ENCODE peak calls at places on chromosomes 6 and 20, in ten cellular contexts. A is stomach, C is GM12892, D is right lobe of liver, T is sigmoid colon, X is uterus, S is HCT116, I is IMR-90, N is heart left ventricle, P is lower leg skin. J is an unnamed sample.

GRCh38 chr6:31870385-31870921 is 7.8 kb upstream of the NEU1 start:
- DNase-seq in A (no peak), C (no peak), D (no peak), T (no peak), X (no peak), S (no peak), I (no peak), N (no peak), P (no peak), J (no peak)

GRCh38 chr20:58566981-58567380 is 51.8 kb upstream of the APCDD1L start:
- DNase-seq in A (no peak), C (no peak), D (no peak), T (no peak), X (no peak), S (no peak), I (no peak), N (no peak), P (no peak), J (no peak)

GRCh38 chr6:9527679-9528286 is 887.1 kb downstream of the TFAP2A start:
- DNase-seq in A (no peak), C (no peak), D (no peak), T (no peak), X (no peak), S (no peak), I (no peak), N (no peak), P (no peak), J (no peak)

GRCh38 chr6:30819287-30819917 is 64.9 kb upstream of the DDR1 start:
- DNase-seq in A (no peak), C (no peak), D (no peak), T (no peak), X (no peak), S (no peak), I (peak), N (no peak), P (no peak), J (no peak)

GRCh38 chr20:8803065-8803464 is 265.8 kb upstream of the PLCB4 start:
- DNase-seq in A (no peak), C (no peak), D (no peak), T (no peak), X (no peak), S (no peak), I (no peak), N (no peak), P (no peak), J (no peak)

GRCh38 chr6:136784910-136785746 is 7.1 kb downstream of the MAP3K5 start:
- DNase-seq in A (peak), C (no peak), D (peak), T (peak), X (no peak), S (no peak), I (no peak), N (peak), P (peak), J (peak)

GRCh38 chr6:16440656-16441212 is 202.3 kb downstream of the GMPR start:
- DNase-seq in A (no peak), C (no peak), D (no peak), T (no peak), X (no peak), S (no peak), I (no peak), N (peak), P (no peak), J (no peak)

GRCh38 chr6:97630592-97630991 is 347.6 kb upstream of the MMS22L start:
- DNase-seq in A (no peak), C (no peak), D (no peak), T (no peak), X (no peak), S (no peak), I (peak), N (no peak), P (no peak), J (no peak)

GRCh38 chr6:156900292-156900691 is 123.1 kb downstream of the ARID1B start:
- DNase-seq in A (no peak), C (no peak), D (no peak), T (no peak), X (no peak), S (no peak), I (no peak), N (no peak), P (no peak), J (no peak)

GRCh38 chr6:116220172-116220571 is 33.7 kb downstream of the TSPYL4 start:
- DNase-seq in A (no peak), C (no peak), D (no peak), T (no peak), X (no peak), S (no peak), I (peak), N (peak), P (no peak), J (no peak)

GRCh38 chr20:55216525-55217242 is 741.3 kb downstream of the DOK5 start:
- DNase-seq in A (no peak), C (no peak), D (no peak), T (no peak), X (no peak), S (no peak), I (no peak), N (no peak), P (no peak), J (no peak)

GRCh38 chr6:143595256-143596036 is 82.3 kb upstream of the PHACTR2 start:
- DNase-seq in A (no peak), C (no peak), D (no peak), T (no peak), X (no peak), S (no peak), I (no peak), N (no peak), P (no peak), J (no peak)

GRCh38 chr6:130303436-130303835 is 62.4 kb upstream of the TMEM200A start:
- DNase-seq in A (no peak), C (no peak), D (no peak), T (no peak), X (no peak), S (no peak), I (peak), N (no peak), P (no peak), J (no peak)

GRCh38 chr20:32292548-32292947 is 15.1 kb downstream of the KIF3B start:
- DNase-seq in A (no peak), C (no peak), D (no peak), T (no peak), X (no peak), S (no peak), I (no peak), N (no peak), P (no peak), J (no peak)

GRCh38 chr6:18121580-18122127 is 823 bp downstream of the NHLRC1 start:
- DNase-seq in A (no peak), C (no peak), D (peak), T (peak), X (peak), S (no peak), I (no peak), N (no peak), P (no peak), J (no peak)

GRCh38 chr6:108170607-108171290 is 4.9 kb downstream of the NR2E1 start:
- DNase-seq in A (no peak), C (no peak), D (no peak), T (no peak), X (no peak), S (no peak), I (no peak), N (no peak), P (no peak), J (no peak)

DNA sequence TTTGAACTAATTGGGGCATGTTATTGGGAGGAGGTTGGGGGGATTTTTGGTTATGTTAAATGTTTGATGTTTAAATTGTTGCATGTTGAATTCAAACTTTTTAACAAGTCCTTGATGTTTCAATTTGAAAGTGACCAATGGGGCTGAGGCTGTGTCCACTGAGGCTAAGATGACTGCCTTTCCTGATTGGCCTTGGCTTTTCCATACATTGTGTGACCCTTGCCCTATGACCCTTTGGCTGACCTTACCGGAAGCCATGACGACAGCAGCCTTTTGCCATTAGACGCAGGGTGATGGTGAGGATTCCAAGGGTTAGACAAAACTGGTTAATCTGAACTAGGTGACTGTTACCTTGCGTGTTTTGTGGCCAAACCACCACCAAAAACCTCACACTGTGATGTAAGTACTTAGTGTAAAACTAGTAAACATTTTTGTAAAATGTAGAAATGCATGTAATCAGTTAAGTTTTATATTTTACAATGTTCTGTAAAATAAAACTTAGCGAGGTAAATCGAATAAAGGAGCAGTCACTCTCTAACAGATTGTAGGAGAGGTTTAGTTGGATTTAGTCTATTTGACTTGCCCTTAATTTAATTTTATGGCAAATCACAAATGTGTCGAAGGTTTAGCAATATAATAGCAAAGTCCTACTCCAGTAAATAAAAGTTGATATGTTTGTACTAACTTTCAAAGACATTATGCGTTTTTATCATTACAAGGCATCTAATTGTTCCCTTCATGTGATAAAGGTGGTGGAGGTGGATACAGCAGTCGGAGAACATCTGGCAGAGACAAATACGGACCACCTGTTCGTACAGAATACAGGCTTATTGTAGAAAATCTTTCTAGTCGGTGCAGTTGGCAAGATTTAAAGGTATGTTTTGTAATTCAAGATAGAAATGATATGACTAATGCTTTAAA is 1.6 kb downstream of the SRSF6 start:
- DNase-seq in A (no peak), C (no peak), D (no peak), T (no peak), X (peak), S (no peak), I (peak), N (no peak), P (peak), J (peak)
- TF ChIP-seq POLR2A in A (no peak), C (no peak), D (no peak), T (no peak), X (no peak), S (no peak), I (no peak), N (no peak), P (no peak), J (no peak)

DNA sequence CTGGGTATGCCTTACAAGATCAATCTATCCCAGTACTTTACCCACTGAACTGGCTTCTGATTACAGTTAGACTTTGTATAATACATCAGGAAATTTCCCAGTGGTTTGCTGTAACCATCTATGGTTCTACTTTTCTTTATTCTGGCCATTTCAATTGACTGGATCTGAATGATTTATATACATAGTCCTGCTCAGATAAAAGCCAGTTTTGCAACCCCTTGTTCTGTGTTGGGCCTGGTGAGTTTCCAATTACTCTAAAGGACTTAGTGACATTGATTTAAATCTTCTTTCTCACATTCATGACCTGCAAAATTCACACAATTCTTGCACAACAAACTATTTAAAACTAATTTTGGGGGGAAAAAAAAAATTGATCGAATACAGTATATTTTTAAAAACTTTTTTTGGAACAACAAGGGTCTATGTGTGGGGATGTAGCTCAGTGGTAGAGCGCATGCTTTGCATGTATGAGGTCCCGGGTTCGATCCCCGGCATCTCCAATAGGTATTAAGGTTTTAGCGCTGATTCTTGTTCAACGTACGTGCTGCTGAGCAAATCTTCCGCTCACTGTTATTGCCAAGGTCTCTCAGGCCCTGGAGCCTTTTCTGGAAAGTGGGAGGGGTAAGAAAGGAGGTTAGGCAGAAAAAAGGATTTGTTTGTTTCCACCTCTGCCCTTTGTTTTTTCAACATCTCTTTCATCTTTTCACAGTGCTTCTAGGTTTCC is 117.5 kb downstream of the GPX5 start:
- DNase-seq in A (no peak), C (no peak), D (no peak), T (no peak), X (no peak), S (peak), I (peak), N (no peak), P (no peak), J (no peak)
- TF ChIP-seq POLR2A in A (no peak), C (no peak), D (no peak), T (no peak), X (no peak), S (no peak), I (no peak), N (no peak), P (no peak), J (no peak)

DNA sequence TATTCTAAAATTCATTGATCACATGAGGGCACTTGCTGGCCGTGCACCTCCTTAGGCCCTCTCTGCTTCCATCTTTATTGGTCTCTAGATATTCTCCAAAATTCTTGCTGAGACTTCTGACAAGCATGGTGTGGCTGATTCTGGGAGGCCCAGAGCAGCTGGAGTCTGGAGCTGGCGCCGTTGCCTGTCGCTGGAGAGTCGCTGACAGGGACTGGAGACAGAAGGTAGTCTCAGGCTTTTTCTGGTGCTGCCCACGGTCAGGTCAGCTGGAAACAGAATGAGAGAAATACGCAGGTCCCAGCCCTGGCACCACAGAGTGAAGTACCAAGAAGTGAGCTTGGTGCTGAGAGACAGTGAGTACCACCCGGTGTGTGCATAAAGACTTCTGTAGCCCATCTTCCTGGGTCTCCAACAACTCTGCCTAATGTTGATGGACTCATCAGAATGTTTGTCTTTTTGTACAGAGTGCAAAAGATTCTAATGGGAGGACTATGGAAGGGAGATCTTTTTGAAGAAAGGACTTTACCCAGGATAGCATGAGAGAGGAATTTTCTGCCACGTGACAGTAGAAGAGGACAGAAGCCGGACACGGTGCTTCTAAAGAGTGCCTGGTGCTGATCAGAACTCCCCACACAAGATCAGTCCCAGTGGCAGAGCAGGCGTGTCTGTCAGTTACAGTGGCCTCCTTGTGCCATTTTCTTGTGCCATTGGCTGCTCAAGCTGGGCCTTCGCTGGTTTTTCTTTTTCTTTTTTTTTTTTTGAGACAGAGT is 1.8 kb upstream of the ALDH8A1 start:
- DNase-seq in A (no peak), C (no peak), D (peak), T (no peak), X (no peak), S (no peak), I (no peak), N (no peak), P (no peak), J (no peak)
- TF ChIP-seq POLR2A in A (no peak), C (no peak), D (no peak), T (no peak), X (no peak), S (no peak), I (no peak), N (no peak), P (no peak), J (no peak)

GRCh38 chr6:131844243-131844841 is 36.5 kb downstream of the ENPP1 start:
- DNase-seq in A (no peak), C (no peak), D (peak), T (no peak), X (no peak), S (no peak), I (peak), N (no peak), P (no peak), J (no peak)
- TF ChIP-seq POLR2A in A (no peak), C (no peak), D (peak), T (no peak), X (no peak), S (no peak), I (no peak), N (no peak), P (no peak), J (no peak)

DNA sequence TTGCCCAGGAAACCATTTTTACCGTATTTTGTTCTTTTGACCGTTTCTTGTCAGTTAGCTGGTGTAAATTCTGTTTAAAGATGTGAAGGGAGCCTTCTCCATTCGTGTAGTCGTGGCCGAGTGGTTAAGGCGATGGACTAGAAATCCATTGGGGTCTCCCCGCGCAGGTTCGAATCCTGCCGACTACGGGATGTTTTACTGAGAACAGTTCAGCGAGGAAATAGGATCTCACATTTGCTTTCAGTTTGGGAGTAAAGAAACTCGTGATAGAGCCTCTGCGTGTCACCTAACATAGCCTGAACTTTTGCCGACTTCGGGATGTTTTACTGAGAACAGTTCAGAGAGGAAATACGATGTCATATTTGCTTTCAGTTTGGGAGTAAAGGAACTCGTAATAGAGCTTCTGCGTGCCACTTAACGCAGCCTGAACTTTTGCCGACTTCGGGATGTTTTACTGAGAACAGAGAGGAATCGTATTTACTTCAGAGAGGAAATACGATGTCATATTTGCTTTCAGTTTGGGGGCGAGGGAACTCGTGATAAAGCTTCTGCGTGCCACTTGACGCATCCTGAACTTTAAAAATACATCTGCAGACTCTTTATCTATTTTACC is 5.9 kb upstream of the ZNF184 start:
- DNase-seq in A (peak), C (peak), D (peak), T (peak), X (peak), S (peak), I (peak), N (peak), P (peak), J (peak)
- TF ChIP-seq POLR2A in A (no peak), C (no peak), D (no peak), T (no peak), X (no peak), S (no peak), I (no peak), N (no peak), P (no peak), J (no peak)

GRCh38 chr6:13613029-13613594 is 2.0 kb upstream of the NOL7 start:
- DNase-seq in A (no peak), C (no peak), D (no peak), T (no peak), X (no peak), S (no peak), I (no peak), N (no peak), P (no peak), J (no peak)

GRCh38 chr6:13614126-13614925 is 809 bp upstream of the NOL7 start:
- DNase-seq in A (peak), C (no peak), D (peak), T (peak), X (no peak), S (no peak), I (no peak), N (peak), P (peak), J (no peak)

GRCh38 chr6:13615802-13616140 is 636 bp downstream of the NOL7 start:
- DNase-seq in A (peak), C (no peak), D (peak), T (peak), X (peak), S (no peak), I (peak), N (peak), P (peak), J (peak)

GRCh38 chr6:13617066-13617465 is 1.9 kb downstream of the NOL7 start:
- DNase-seq in A (no peak), C (no peak), D (no peak), T (no peak), X (no peak), S (no peak), I (no peak), N (no peak), P (no peak), J (no peak)

DNA sequence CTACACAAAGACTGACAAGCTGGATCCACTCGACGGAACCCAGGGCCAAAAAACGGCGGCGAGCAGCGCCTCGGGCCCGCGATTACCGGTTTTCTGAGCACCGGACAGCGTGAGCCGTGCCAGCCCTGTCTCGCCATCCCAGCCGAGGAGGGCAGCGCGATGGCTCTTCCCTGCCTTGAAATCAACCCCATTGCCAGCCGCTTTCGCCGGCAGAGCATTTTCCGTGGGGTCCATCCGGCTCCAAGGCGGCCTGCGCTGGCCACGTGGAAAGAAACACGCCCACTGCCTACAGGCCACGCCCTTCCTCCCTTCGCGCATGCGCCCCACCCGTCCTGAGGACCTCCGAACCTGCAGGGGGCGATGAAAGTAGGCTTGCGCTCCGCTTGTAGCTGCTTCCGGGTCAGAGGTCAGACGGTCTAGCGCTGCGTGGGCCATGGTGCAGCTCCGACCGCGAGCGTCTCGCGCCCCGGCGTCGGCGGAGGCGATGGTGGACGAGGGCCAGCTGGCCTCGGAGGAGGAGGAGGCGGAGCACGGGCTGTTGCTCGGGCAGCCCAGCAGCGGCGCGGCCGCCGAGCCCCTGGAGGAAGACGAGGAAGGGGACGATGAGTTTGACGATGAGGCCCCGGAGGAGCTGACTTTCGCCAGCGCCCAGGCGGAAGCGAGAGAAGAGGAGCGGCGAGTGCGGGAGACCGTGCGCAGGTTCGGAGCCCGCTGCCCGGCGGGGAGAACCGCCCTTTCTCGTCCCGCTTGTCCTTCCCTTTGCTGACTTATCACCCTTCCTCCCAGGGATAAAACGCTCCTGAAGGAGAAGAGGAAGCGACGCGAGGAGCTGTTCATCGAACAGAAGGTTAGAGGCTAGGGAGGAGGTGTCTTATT is at the start of gene NOL7:
- DNase-seq in A (peak), C (peak), D (peak), T (peak), X (peak), S (peak), I (peak), N (peak), P (peak), J (peak)
- TF ChIP-seq POLR2A in A (no peak), C (peak), D (peak), T (peak), X (peak), S (peak), I (peak), N (peak), P (peak), J (peak)

J was measured in ovary.